ENCODE peak calls at places on chromosomes 2 and 18, in ten cellular contexts. B, G, S, K, R, I, E, M, U and F are unnamed samples. For H3K9me3, the result is how much of the 10 kb centered on the place peaks cover.

GRCh38 chr2:19649785-19650380 is 251.9 kb downstream of the TTC32 start:
- DNase-seq in B (peak), G (no peak), S (no peak), K (peak), R (no peak), I (no peak), E (no peak), M (no peak), U (no peak), F (no peak)

GRCh38 chr2:39685135-39685534 is 19.4 kb downstream of the TMEM178A start:
- DNase-seq in B (no peak), G (no peak), S (no peak), K (no peak), R (no peak), I (no peak), E (no peak), M (no peak), U (no peak), F (no peak)

GRCh38 chr18:10291568-10291981 is 162.9 kb upstream of the APCDD1 start:
- DNase-seq in B (peak), G (no peak), S (no peak), K (peak), R (no peak), I (no peak), E (no peak), M (no peak), U (no peak), F (no peak)

GRCh38 chr2:149038442-149039212 is at the start of gene LYPD6B:
- DNase-seq in B (no peak), G (peak), S (no peak), K (no peak), R (no peak), I (no peak), E (peak), M (no peak), U (peak), F (no peak)

GRCh38 chr2:190722061-190722759 is 73.3 kb downstream of the NAB1 start:
- DNase-seq in B (no peak), G (no peak), S (no peak), K (no peak), R (no peak), I (no peak), E (no peak), M (no peak), U (no peak), F (no peak)

GRCh38 chr2:212097001-212097400 is 441.6 kb downstream of the ERBB4 start:
- DNase-seq in B (no peak), G (no peak), S (no peak), K (no peak), R (no peak), I (no peak), E (no peak), M (no peak), U (no peak), F (no peak)

GRCh38 chr2:467101-467500 is 179.2 kb upstream of the ALKAL2 start:
- DNase-seq in B (no peak), G (no peak), S (no peak), K (no peak), R (no peak), I (no peak), E (no peak), M (no peak), U (no peak), F (no peak)

GRCh38 chr2:205700331-205701132 is 18.2 kb downstream of the NRP2 start:
- DNase-seq in B (peak), G (no peak), S (no peak), K (no peak), R (no peak), I (no peak), E (peak), M (no peak), U (peak), F (no peak)

GRCh38 chr2:74439373-74440004 is 2.2 kb downstream of the RTKN start:
- DNase-seq in B (no peak), G (no peak), S (no peak), K (no peak), R (no peak), I (no peak), E (no peak), M (no peak), U (no peak), F (no peak)

DNA sequence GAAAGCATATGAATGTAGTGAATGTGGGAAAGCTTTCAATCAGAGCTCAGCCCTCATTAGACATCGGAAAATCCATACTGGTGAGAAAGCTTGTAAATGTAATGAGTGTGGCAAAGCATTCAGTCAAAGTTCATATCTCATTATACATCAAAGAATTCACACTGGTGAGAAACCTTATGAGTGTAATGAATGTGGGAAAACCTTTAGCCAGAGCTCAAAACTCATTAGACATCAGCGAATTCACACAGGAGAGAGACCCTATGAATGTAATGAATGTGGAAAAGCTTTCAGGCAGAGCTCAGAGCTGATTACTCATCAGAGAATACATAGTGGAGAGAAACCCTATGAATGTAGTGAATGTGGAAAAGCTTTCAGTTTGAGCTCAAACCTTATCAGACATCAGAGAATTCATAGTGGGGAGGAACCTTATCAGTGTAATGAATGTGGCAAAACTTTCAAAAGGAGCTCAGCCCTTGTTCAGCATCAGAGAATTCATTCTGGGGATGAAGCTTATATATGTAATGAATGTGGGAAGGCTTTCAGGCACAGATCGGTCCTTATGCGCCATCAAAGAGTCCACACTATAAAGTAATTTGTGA is 5.0 kb downstream of the ZNF397 start:
- DNase-seq in B (no peak), G (no peak), S (no peak), K (no peak), R (no peak), I (no peak), E (no peak), M (no peak), U (no peak), F (no peak)
- H3K9me3 ChIP-seq in B (under half), G (under half), S (under half), K (under half), R (under half), I (under half), E (under half), M (under half), U (under half), F (under half)

GRCh38 chr2:62055724-62056336 is 140.1 kb upstream of the B3GNT2 start:
- DNase-seq in B (no peak), G (no peak), S (no peak), K (no peak), R (no peak), I (no peak), E (no peak), M (no peak), U (no peak), F (no peak)

GRCh38 chr2:62050456-62051045 is 145.1 kb downstream of the COMMD1 start:
- DNase-seq in B (no peak), G (no peak), S (no peak), K (no peak), R (no peak), I (no peak), E (no peak), M (no peak), U (no peak), F (no peak)

GRCh38 chr2:62054916-62055315 is 141.0 kb upstream of the B3GNT2 start:
- DNase-seq in B (no peak), G (no peak), S (no peak), K (no peak), R (no peak), I (no peak), E (no peak), M (no peak), U (no peak), F (no peak)

GRCh38 chr2:62054029-62054791 is 141.7 kb upstream of the B3GNT2 start:
- DNase-seq in B (no peak), G (no peak), S (no peak), K (no peak), R (no peak), I (no peak), E (no peak), M (no peak), U (no peak), F (no peak)

GRCh38 chr2:62056341-62056740 is 139.6 kb upstream of the B3GNT2 start:
- DNase-seq in B (no peak), G (no peak), S (no peak), K (no peak), R (no peak), I (no peak), E (no peak), M (no peak), U (no peak), F (no peak)
- H3K9me3 ChIP-seq in B (under half), G (under half), S (under half), K (under half), R (under half), I (under half), E (under half), M (under half), U (under half), F (under half)

DNA sequence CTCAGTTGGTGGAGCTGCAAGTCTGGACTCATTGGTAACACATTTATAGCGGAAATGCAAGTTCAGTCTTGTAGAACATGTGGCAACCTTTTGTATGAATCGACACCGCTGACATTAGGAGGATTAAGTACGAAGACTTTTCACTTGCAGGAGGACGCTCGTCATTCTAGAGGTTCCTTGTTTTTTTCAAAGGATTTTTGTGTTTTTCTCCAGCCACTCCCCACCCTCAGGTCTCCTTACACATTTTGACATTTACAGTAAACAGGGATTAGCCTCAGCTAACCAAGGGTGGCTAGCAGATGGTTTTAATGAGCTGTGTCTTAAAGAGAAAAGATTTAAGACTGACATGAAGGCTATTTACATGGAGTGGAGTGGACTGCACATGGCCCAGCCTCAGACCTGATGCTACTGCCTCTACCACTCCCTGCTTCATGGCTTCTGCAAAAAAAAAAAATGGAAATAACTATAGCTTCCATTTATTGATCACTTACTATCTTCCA is 173.8 kb downstream of the TRIB2 start:
- DNase-seq in B (no peak), G (no peak), S (no peak), K (no peak), R (no peak), I (no peak), E (no peak), M (no peak), U (no peak), F (no peak)
- H3K9me3 ChIP-seq in B (under half), G (under half), S (under half), K (under half), R (under half), I (under half), E (under half), M (under half), U (under half), F (under half)

GRCh38 chr2:16072638-16073290 is 132.4 kb downstream of the MYCN start:
- DNase-seq in B (no peak), G (no peak), S (no peak), K (no peak), R (no peak), I (no peak), E (no peak), M (peak), U (no peak), F (no peak)

GRCh38 chr2:16075045-16076012 is 135.0 kb downstream of the MYCN start:
- DNase-seq in B (no peak), G (no peak), S (no peak), K (no peak), R (no peak), I (no peak), E (no peak), M (peak), U (no peak), F (no peak)

GRCh38 chr2:16071865-16072637 is 131.7 kb downstream of the MYCN start:
- DNase-seq in B (no peak), G (no peak), S (no peak), K (no peak), R (no peak), I (no peak), E (no peak), M (peak), U (no peak), F (no peak)

GRCh38 chr2:16073921-16074425 is 133.6 kb downstream of the MYCN start:
- DNase-seq in B (no peak), G (no peak), S (no peak), K (no peak), R (no peak), I (no peak), E (no peak), M (peak), U (no peak), F (no peak)

DNA sequence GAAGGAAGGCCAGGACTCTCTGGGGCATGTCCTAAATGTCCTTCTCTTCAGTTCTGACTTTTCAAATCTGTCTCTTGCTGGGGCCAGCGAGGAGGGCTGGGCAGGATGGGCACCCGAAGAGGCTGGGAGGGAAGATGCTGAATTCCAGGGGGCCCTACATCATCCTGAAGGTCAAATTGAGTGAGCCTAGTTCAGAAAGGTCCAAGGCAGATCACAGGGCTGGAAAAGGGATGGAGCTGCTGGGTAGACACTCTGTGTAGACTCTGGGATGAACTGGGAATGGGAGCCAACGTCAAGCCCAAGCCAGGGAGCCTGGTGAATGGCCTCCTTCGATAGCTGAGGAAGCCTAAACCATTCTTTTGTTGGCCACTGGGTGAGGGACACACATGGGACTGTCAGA is 133.1 kb downstream of the MYCN start:
- DNase-seq in B (no peak), G (no peak), S (no peak), K (no peak), R (no peak), I (no peak), E (no peak), M (peak), U (no peak), F (no peak)
- H3K9me3 ChIP-seq in B (under half), G (under half), S (under half), K (under half), R (under half), I (under half), E (under half), M (under half), U (under half), F (under half)

GRCh38 chr2:115558725-115559124 is 1116.3 kb downstream of the DPP10 start:
- DNase-seq in B (no peak), G (no peak), S (no peak), K (no peak), R (no peak), I (no peak), E (no peak), M (no peak), U (no peak), F (no peak)
- H3K9me3 ChIP-seq in B (under half), G (under half), S (under half), K (under half), R (under half), I (under half), E (under half), M (under half), U (under half), F (under half)

DNA sequence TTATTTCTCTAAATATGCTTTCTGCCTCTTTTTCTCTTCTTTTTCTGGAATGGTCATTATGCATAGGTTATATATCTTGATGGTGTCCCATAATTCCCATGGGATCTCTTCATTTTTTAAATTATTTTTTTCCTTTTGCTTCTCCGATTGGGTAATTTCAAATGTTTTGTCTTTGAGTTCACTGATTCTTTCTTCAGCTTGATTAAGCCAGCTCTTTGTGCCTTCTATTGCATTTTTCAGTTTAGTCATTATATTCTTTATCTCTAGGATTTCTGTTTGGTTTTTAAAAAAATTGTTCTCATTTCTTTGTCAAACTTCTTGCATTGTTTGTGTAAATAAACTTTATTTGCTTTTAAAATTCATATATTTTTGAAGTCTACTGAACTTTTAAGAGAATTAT is 251.1 kb downstream of the INSIG2 start:
- DNase-seq in B (no peak), G (no peak), S (no peak), K (no peak), R (no peak), I (no peak), E (no peak), M (no peak), U (no peak), F (no peak)
- H3K9me3 ChIP-seq in B (under half), G (under half), S (under half), K (under half), R (under half), I (under half), E (under half), M (under half), U (under half), F (under half)